ENCODE peak calls at places on chromosomes 11 and 22, in four cellular contexts. O, P, S and R are unnamed samples.

GRCh38 chr22:37880668-37881440 is 25.2 kb upstream of the MICALL1 start:
- DNase-seq in S (no peak), O (no peak), P (no peak), R (no peak)

GRCh38 chr11:17293308-17293707 is 16.8 kb downstream of the NUCB2 start:
- DNase-seq in S (no peak), P (no peak), O (no peak), R (no peak)

GRCh38 chr22:28951530-28951929 is 68.2 kb downstream of the ZNRF3 start:
- DNase-seq in O (no peak), P (no peak), S (no peak), R (no peak)

GRCh38 chr22:20551805-20552449 is 44.5 kb downstream of the MED15 start:
- DNase-seq in S (peak), P (no peak), O (no peak), R (peak)

GRCh38 chr11:73693877-73694525 is 47.6 kb downstream of the PLEKHB1 start:
- DNase-seq in S (no peak), O (no peak), P (no peak), R (no peak)

GRCh38 chr11:95520765-95521542 is 268.6 kb downstream of the FAM76B start:
- DNase-seq in P (no peak), O (peak), S (no peak), R (no peak)

GRCh38 chr11:21511835-21512440 is 680.9 kb upstream of the ANO5 start:
- DNase-seq in O (peak), P (no peak), S (no peak), R (peak)

GRCh38 chr11:77726524-77726923 is 88.9 kb upstream of the CLNS1A start:
- DNase-seq in O (no peak), P (no peak), S (no peak), R (no peak)

GRCh38 chr11:34192481-34193401 is 87.3 kb downstream of the NAT10 start:
- DNase-seq in O (no peak), P (peak), S (no peak), R (no peak)

GRCh38 chr11:61635787-61636186 is 44.4 kb upstream of the DAGLA start:
- DNase-seq in S (no peak), O (peak), P (no peak), R (no peak)

GRCh38 chr11:3215346-3216026 is 3.1 kb downstream of the MRGPRG start:
- DNase-seq in O (no peak), S (no peak), P (no peak), R (no peak)

GRCh38 chr11:81368192-81368591 is 1365.5 kb downstream of the FAM181B start:
- DNase-seq in S (no peak), P (no peak), O (no peak), R (no peak)

GRCh38 chr11:119011476-119011875 is 6.7 kb downstream of the RPS25 start:
- DNase-seq in P (no peak), O (no peak), S (no peak), R (no peak)

GRCh38 chr11:36196476-36197099 is 92.6 kb downstream of the COMMD9 start:
- DNase-seq in O (no peak), P (no peak), S (no peak), R (no peak)

GRCh38 chr11:132430352-132431091 is 1060.1 kb downstream of the NTM start:
- DNase-seq in S (no peak), P (no peak), O (peak), R (no peak)

GRCh38 chr11:111259871-111260270 is 14.3 kb downstream of the POU2AF2 start:
- DNase-seq in P (no peak), S (no peak), O (no peak), R (no peak)

GRCh38 chr11:1931326-1931725 is 11.8 kb downstream of the TNNT3 start:
- DNase-seq in O (no peak), S (no peak), P (peak), R (no peak)

GRCh38 chr11:124394408-124394807 is 4.4 kb downstream of the OR8B3 start:
- DNase-seq in O (no peak), S (no peak), P (no peak), R (no peak)

GRCh38 chr22:40263191-40263590 is 83.1 kb upstream of the ADSL start:
- DNase-seq in S (no peak), P (peak), O (no peak), R (no peak)

GRCh38 chr11:124682443-124682842 is 8.7 kb downstream of the SPA17 start:
- DNase-seq in S (no peak), P (no peak), O (no peak), R (no peak)

GRCh38 chr11:77113382-77114088 is 10.9 kb downstream of the OMP start:
- DNase-seq in P (no peak), O (no peak), S (no peak), R (no peak)

GRCh38 chr11:861105-861479 is 18.4 kb downstream of the TSPAN4 start:
- DNase-seq in S (no peak), O (no peak), P (no peak), R (no peak)

GRCh38 chr11:2655834-2656622 is 43.8 kb downstream of the KCNQ1OT1 start:
- DNase-seq in P (peak), S (no peak), O (no peak), R (no peak)

GRCh38 chr11:63564056-63564784 is 1.0 kb upstream of the PLAAT2 start:
- DNase-seq in O (peak), P (no peak), S (peak), R (no peak)

GRCh38 chr22:27397948-27398330 is 403.6 kb downstream of the MN1 start:
- DNase-seq in P (peak), O (no peak), S (no peak), R (no peak)